ENCODE peak calls at places on chromosome 14, in six cellular contexts. I is GM23248, N is aorta, X is transverse colon, A is left lung, V is psoas muscle. W is an unnamed sample.

GRCh38 chr14:67385120-67385519 is 25.0 kb downstream of the EIF2S1 start:
- DNase-seq in X (no peak), I (no peak), N (no peak), A (no peak), V (no peak), W (no peak)

GRCh38 chr14:32593290-32593942 is 264.3 kb downstream of the AKAP6 start:
- DNase-seq in I (peak; percentile 90), A (no peak), X (no peak), N (no peak), V (no peak), W (peak; percentile 94)

GRCh38 chr14:34237098-34237497 is 224.9 kb downstream of the SPTSSA start:
- DNase-seq in N (no peak), X (no peak), A (no peak), V (no peak), I (no peak), W (no peak)

GRCh38 chr14:71123579-71124135 is 216.4 kb downstream of the PCNX1 start:
- DNase-seq in N (no peak), A (no peak), V (no peak), X (no peak), I (no peak), W (no peak)

GRCh38 chr14:102629011-102629444 is 36.6 kb downstream of the RCOR1 start:
- DNase-seq in I (no peak), N (peak; percentile 45), X (no peak), V (no peak), A (no peak), W (no peak)

GRCh38 chr14:106883218-106883692 is 1356.9 kb downstream of the TMEM121 start:
- DNase-seq in N (peak; percentile 82), I (peak; percentile 43), A (no peak), X (no peak), V (no peak), W (no peak)

GRCh38 chr14:68796418-68797101 is 3.7 kb upstream of the ZFP36L1 start:
- DNase-seq in X (no peak), A (no peak), V (no peak), N (no peak), I (peak; percentile 31), W (no peak)

GRCh38 chr14:53411110-53411509 is 258.0 kb upstream of the DDHD1 start:
- DNase-seq in X (no peak), A (no peak), N (no peak), I (peak; percentile 84), V (no peak), W (peak; percentile 91)

GRCh38 chr14:104422301-104423223 is 157.0 kb upstream of the C14orf180 start:
- DNase-seq in I (no peak), N (no peak), X (no peak), V (peak; percentile 36), A (no peak), W (no peak)

DNA sequence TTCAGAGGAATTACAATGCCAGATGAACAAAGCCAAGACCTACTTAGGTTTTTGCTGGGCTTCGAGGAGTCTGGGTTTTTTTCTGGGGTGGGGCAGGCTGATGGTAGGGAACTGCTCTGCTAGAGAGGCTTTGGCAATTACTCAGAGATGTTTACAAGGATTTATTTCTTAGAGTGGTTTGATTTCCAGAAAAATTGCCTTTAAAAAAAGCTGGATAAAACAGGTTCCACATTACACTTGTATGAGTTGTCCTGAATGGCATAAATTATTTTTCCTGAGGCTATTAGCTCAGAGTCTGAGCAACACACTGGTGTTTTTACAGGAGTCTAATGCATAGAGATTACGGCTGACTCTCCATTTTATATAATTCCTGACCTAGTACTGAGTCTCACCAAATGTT is 118.5 kb upstream of the FRMD6 start:
- DNase-seq in I (peak; percentile 87), N (no peak), X (no peak), A (no peak), V (no peak), W (peak; percentile 72)
- H3K27ac ChIP-seq in I (peak overlapping the region; percentile 85), N (no peak overlapping the region), X (no peak overlapping the region), A (no peak overlapping the region), V (no peak overlapping the region), W (peak overlapping the region; percentile 86)

GRCh38 chr14:42428996-42429395 is 822.3 kb downstream of the LRFN5 start:
- DNase-seq in N (no peak), X (no peak), I (no peak), A (no peak), V (no peak), W (no peak)
- H3K27ac ChIP-seq in N (no peak overlapping the region), X (no peak overlapping the region), I (no peak overlapping the region), A (no peak overlapping the region), V (no peak overlapping the region), W (no peak overlapping the region)

DNA sequence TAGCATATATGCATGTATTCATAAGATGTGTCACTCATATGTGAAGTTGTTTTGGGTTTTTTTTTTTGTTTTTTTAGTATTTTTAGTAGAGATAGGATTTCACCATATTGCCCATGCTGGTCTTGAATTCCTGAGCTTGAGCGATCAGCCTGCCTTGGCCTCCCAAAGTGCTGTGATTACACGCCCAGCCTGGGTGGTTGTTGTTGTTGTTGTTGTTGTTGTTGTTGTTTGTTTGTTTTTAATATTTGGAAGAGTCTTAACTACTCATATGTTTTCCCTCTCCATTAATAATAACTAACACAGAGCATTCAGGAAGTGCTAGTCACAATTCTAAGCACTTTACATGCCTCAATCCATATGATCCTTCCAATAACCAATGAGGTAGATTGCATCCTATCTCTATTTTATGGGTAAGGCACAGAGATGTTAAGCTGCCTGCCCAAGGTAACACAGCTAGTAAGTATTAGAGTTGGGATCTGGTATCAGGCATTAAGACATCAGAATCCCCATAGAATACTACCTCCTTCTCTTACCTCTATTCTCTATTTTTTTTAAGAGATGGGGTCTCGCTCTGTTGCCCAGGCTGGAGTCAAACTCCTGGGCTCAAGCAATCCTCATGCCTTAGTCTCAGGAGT is 27.6 kb downstream of the SLC25A21 start:
- DNase-seq in V (no peak), I (no peak), N (no peak), X (no peak), A (no peak), W (no peak)
- H3K27ac ChIP-seq in V (no peak overlapping the region), I (no peak overlapping the region), N (no peak overlapping the region), X (no peak overlapping the region), A (no peak overlapping the region), W (no peak overlapping the region)

DNA sequence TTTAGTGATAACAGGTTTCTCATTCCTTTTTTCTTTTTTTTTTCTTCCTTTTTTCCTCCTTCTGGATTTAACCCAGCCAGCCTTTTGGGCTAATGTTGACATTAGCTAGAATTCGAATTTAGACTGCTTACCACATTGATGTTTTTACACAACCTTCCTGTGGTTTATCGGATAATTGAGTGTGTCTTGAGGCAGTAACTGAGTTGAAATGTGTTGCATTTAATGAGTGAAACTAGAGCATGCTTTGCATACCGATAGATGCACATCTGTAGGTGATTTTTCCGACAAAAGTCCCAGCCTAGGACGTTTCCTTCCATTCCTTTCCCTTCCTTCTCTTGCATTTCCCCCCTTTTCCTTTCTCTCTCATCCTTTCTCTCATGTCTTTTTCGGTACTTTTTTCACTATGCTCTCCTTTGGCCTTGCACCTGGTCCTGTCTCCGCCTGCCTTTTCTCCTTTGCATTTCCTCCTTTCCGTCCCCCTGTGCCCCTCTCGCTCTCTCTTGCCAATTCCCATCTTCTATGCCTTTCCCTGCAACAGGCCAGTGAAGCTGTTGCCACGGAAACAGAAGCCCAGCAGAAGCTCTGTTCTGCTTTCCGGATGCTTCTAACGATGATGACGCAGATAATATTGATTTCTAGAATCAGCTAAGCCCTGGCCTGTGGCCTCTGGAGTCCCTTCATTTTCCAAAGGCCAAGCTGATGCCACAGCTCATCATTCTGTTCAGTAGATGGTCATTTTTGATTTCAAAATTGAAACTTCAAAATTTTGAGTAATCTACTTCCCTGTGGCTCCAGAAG is 76.1 kb downstream of the SLC25A47 start:
- DNase-seq in A (no peak), I (no peak), X (no peak), N (no peak), V (no peak), W (peak; percentile 47)
- H3K27ac ChIP-seq in A (peak overlapping the region; percentile 18), I (no peak overlapping the region), X (peak overlapping the region; percentile 85), N (no peak overlapping the region), V (no peak overlapping the region), W (no peak overlapping the region)

DNA sequence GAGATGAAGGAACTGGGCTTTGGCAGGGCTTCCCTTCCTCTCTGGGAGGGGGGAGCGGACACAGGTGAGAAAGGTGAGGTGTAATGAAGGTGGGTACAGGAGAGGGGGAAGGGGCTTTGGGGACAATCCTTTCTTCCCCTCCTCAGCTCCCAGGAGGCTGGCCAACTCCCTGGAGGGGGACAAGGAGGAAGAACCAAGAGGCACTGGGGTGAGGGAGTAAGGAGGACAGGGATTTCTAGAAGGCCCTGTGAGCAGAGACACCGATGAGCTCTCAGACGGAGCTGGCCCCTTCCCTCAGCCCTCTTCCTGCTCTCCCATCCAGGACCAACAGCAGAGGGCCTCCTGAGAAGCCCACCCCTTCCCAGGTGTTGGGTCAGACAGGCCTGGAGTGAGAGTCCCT is 53.4 kb downstream of the PLEKHG3 start:
- DNase-seq in N (peak; percentile 59), V (no peak), I (no peak), X (no peak), A (no peak), W (no peak)
- H3K27ac ChIP-seq in N (peak overlapping the region; percentile 7), V (peak overlapping the region; percentile 56), I (no peak overlapping the region), X (peak overlapping the region; percentile 58), A (no peak overlapping the region), W (peak overlapping the region; percentile 86)

GRCh38 chr14:21072102-21072501 is 2.0 kb downstream of the ARHGEF40 start:
- DNase-seq in I (peak; percentile 93), V (no peak), X (no peak), A (no peak), N (no peak), W (peak; percentile 68)

GRCh38 chr14:21072781-21073339 is 2.8 kb downstream of the ARHGEF40 start:
- DNase-seq in I (no peak), V (no peak), A (no peak), X (peak; percentile 68), N (no peak), W (no peak)

GRCh38 chr14:21074398-21075272 is 4.5 kb downstream of the ARHGEF40 start:
- DNase-seq in N (no peak), A (no peak), I (no peak), V (no peak), X (no peak), W (no peak)

GRCh38 chr14:21075719-21076437 is 5.8 kb downstream of the ARHGEF40 start:
- DNase-seq in X (no peak), N (no peak), V (no peak), I (no peak), A (no peak), W (no peak)

DNA sequence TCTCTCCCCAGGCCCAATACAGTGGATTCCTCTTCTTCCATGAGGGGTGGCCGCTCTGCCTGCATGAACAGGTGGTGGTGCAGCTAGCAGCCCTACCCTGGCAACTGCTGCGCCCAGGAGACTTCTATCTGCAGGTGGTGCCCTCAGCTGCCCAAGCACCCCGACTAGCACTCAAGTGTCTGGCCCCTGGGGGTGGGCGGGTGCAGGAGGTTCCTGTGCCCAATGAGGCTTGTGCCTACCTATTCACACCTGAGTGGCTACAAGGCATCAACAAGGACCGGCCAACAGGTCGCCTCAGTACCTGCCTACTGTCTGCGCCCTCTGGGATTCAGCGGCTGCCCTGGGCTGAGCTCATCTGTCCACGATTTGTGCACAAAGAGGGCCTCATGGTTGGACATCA is 3.8 kb downstream of the ARHGEF40 start:
- DNase-seq in N (no peak), A (no peak), X (no peak), I (no peak), V (no peak), W (no peak)
- H3K27ac ChIP-seq in N (no peak overlapping the region), A (no peak overlapping the region), X (no peak overlapping the region), I (peak overlapping the region; percentile 100), V (no peak overlapping the region), W (no peak overlapping the region)

GRCh38 chr14:79583738-79584405 is 627.4 kb downstream of the DIO2 start:
- DNase-seq in X (no peak), V (no peak), N (no peak), A (no peak), I (peak; percentile 61), W (peak; percentile 86)
- H3K27ac ChIP-seq in X (no peak overlapping the region), V (no peak overlapping the region), N (no peak overlapping the region), A (no peak overlapping the region), I (peak overlapping the region; percentile 62), W (peak overlapping the region; percentile 92)

W was measured in astrocyte.